ENCODE peak calls at places on chromosomes 6 and 20, in nine cellular contexts. M is globus pallidus; Q is tibial nerve; B is amniotic stem cell; C is ecto neural progenitor cell; T is BE2C; J is NCI-H460; E is activated CD4-positive, alpha-beta T cell treated with anti-CD3 and anti-CD28 coated beads, Interleukin-2, amount 50 U/mL, for 1 hour; L is AG10803. S is an unnamed sample.
A peak's percentile ranks its signal among the peaks of the same experiment; 100 is the strongest.

GRCh38 chr20:23356203-23356602 is 5.6 kb downstream of the NXT1 start:
- DNase-seq in T (no peak), J (no peak), L (no peak), Q (no peak), B (no peak), E (no peak), M (no peak), C (no peak), S (no peak)

GRCh38 chr6:21856844-21857243 is 263.3 kb downstream of the SOX4 start:
- DNase-seq in M (no peak), C (no peak), T (no peak), B (no peak), E (no peak), Q (no peak), J (no peak), L (peak; percentile 50), S (no peak)

GRCh38 chr20:12535770-12536169 is 473.0 kb upstream of the SPTLC3 start:
- DNase-seq in B (no peak), T (no peak), J (no peak), M (no peak), E (no peak), C (no peak), L (no peak), Q (no peak), S (no peak)

GRCh38 chr6:7909323-7910276 is 988 bp downstream of the TXNDC5 start:
- DNase-seq in L (peak; percentile 47), Q (no peak), E (peak; percentile 25), T (peak; percentile 77), J (no peak), B (no peak), C (peak; percentile 79), M (no peak), S (peak; percentile 51)

GRCh38 chr20:2838170-2838797 is 2.2 kb downstream of the PCED1A start:
- DNase-seq in T (no peak), L (no peak), B (no peak), Q (no peak), M (no peak), E (no peak), J (no peak), C (no peak), S (no peak)

GRCh38 chr6:150008588-150008987 is 16.7 kb downstream of the RAET1L start:
- DNase-seq in J (no peak), M (no peak), Q (no peak), C (no peak), T (peak; percentile 30), E (no peak), L (no peak), B (no peak), S (no peak)

GRCh38 chr6:124964084-124964763 is 2.0 kb downstream of the RNF217 start:
- DNase-seq in C (no peak), E (no peak), J (no peak), Q (peak; percentile 77), M (peak; percentile 49), B (no peak), T (no peak), L (peak; percentile 65), S (no peak)

GRCh38 chr6:50820590-50821234 is 2.0 kb downstream of the TFAP2B start:
- DNase-seq in M (no peak), C (no peak), E (no peak), L (no peak), Q (no peak), J (no peak), T (no peak), B (no peak), S (no peak)

GRCh38 chr6:155126727-155127439 is 131.8 kb downstream of the TIAM2 start:
- DNase-seq in E (no peak), Q (no peak), L (peak; percentile 64), M (no peak), J (peak; percentile 39), T (no peak), B (peak; percentile 44), C (no peak), S (peak; percentile 83)

GRCh38 chr20:761418-762381 is 6.6 kb downstream of the SLC52A3 start:
- DNase-seq in C (no peak), Q (no peak), L (no peak), J (no peak), E (no peak), B (no peak), T (no peak), M (no peak), S (no peak)

GRCh38 chr20:57251344-57251743 is 15.1 kb downstream of the BMP7 start:
- DNase-seq in C (no peak), J (no peak), M (no peak), E (no peak), T (peak; percentile 40), L (no peak), Q (no peak), B (no peak), S (no peak)

GRCh38 chr20:62761058-62761758 is 35.1 kb upstream of the MRGBP start:
- DNase-seq in Q (no peak), T (no peak), E (no peak), L (no peak), C (no peak), M (no peak), J (no peak), B (no peak), S (no peak)

GRCh38 chr6:45044510-45045252 is 283.4 kb upstream of the RUNX2 start:
- DNase-seq in C (no peak), J (no peak), E (no peak), Q (no peak), T (no peak), L (no peak), B (no peak), M (no peak), S (no peak)

GRCh38 chr6:88982720-88983119 is 19.3 kb upstream of the RNGTT start:
- DNase-seq in C (no peak), L (peak; percentile 88), Q (peak; percentile 62), T (no peak), B (peak; percentile 50), E (no peak), M (peak; percentile 66), J (peak; percentile 69), S (peak; percentile 53)

GRCh38 chr6:90233994-90234393 is 62.6 kb downstream of the BACH2 start:
- DNase-seq in E (peak; percentile 74), M (no peak), T (no peak), C (no peak), L (no peak), J (no peak), Q (no peak), B (no peak), S (no peak)